ENCODE peak calls at places on chromosomes 11 and 22, in six cellular contexts. C, V, T, G, I and L are unnamed samples.

GRCh38 chr22:35686298-35686697 is 31.4 kb upstream of the APOL5 start:
- DNase-seq in C (no peak), I (no peak), V (no peak), G (no peak), T (no peak), L (no peak)

GRCh38 chr11:19683141-19683805 is 29.4 kb upstream of the NAV2 start:
- DNase-seq in C (no peak), I (no peak), V (no peak), T (no peak), G (no peak), L (no peak)

GRCh38 chr11:65920035-65920802 is 993 bp downstream of the DRAP1 start:
- DNase-seq in V (no peak), C (no peak), T (no peak), I (peak), G (no peak), L (no peak)

GRCh38 chr11:6319879-6320410 is 356 bp downstream of the CAVIN3 start:
- DNase-seq in G (peak), V (peak), C (peak), T (no peak), I (peak), L (peak)

GRCh38 chr11:14418801-14419417 is 59.9 kb upstream of the RRAS2 start:
- DNase-seq in T (no peak), V (peak), C (no peak), G (peak), I (peak), L (no peak)

GRCh38 chr11:65060913-65061408 is 2.6 kb upstream of the NAALADL1 start:
- DNase-seq in C (no peak), I (no peak), T (no peak), G (peak), V (peak), L (peak)

GRCh38 chr11:125980421-125980820 is 34.6 kb downstream of the VSIG10L2 start:
- DNase-seq in G (peak), V (no peak), T (no peak), C (no peak), I (no peak), L (no peak)

GRCh38 chr22:44623771-44624510 is 78.1 kb upstream of the PRR5 start:
- DNase-seq in G (peak), I (no peak), T (no peak), V (peak), C (peak), L (peak)

GRCh38 chr11:122748968-122749687 is 89.2 kb upstream of the CRTAM start:
- DNase-seq in C (no peak), I (no peak), T (no peak), G (no peak), V (peak), L (no peak)

GRCh38 chr22:43988960-43989359 is 33.7 kb downstream of the SAMM50 start:
- DNase-seq in T (no peak), V (no peak), G (no peak), I (no peak), C (no peak), L (no peak)

GRCh38 chr11:93196816-93197382 is 892 bp downstream of the SLC36A4 start:
- DNase-seq in I (no peak), C (no peak), V (peak), T (no peak), G (no peak), L (no peak)

GRCh38 chr22:42906605-42907338 is 49.7 kb upstream of the ARFGAP3 start:
- DNase-seq in G (no peak), V (no peak), I (no peak), T (no peak), C (no peak), L (no peak)

GRCh38 chr22:19174106-19175025 is 4.2 kb downstream of the SLC25A1 start:
- DNase-seq in V (peak), C (no peak), T (peak), G (peak), I (no peak), L (no peak)

GRCh38 chr22:50700387-50701075 is 27.9 kb downstream of the SHANK3 start:
- DNase-seq in T (no peak), V (no peak), G (no peak), I (no peak), C (peak), L (no peak)

GRCh38 chr11:84319853-84320252 is 1033.7 kb upstream of the CCDC90B start:
- DNase-seq in T (no peak), G (no peak), I (no peak), C (no peak), V (no peak), L (no peak)

GRCh38 chr11:57315491-57315890 is 9.3 kb downstream of the TNKS1BP1 start:
- DNase-seq in I (no peak), V (no peak), G (no peak), T (no peak), C (no peak), L (peak)

GRCh38 chr22:48840112-48840949 is 987.3 kb downstream of the BRD1 start:
- DNase-seq in I (no peak), V (no peak), T (no peak), G (no peak), C (no peak), L (no peak)

GRCh38 chr11:86676533-86677154 is 4.2 kb upstream of the ME3 start:
- DNase-seq in I (no peak), C (no peak), V (peak), T (no peak), G (peak), L (peak)

GRCh38 chr11:94815705-94816344 is 47.7 kb downstream of the AMOTL1 start:
- DNase-seq in T (no peak), G (peak), I (no peak), V (no peak), C (no peak), L (no peak)

GRCh38 chr11:131632971-131633370 is 262.6 kb downstream of the NTM start:
- DNase-seq in C (no peak), I (no peak), V (no peak), T (no peak), G (no peak), L (no peak)

GRCh38 chr11:131628739-131629138 is 258.3 kb downstream of the NTM start:
- DNase-seq in C (no peak), V (no peak), G (no peak), I (no peak), T (no peak), L (no peak)

GRCh38 chr11:131626761-131627160 is 256.3 kb downstream of the NTM start:
- DNase-seq in V (no peak), C (no peak), T (no peak), G (peak), I (no peak), L (no peak)

GRCh38 chr11:131633978-131634377 is 263.6 kb downstream of the NTM start:
- DNase-seq in V (peak), G (no peak), C (no peak), I (no peak), T (no peak), L (no peak)

GRCh38 chr11:131629925-131630324 is 259.5 kb downstream of the NTM start:
- DNase-seq in I (no peak), V (no peak), C (no peak), G (no peak), T (no peak), L (no peak)
- TF ChIP-seq CTCF in I (no peak), V (peak), C (no peak), G (peak), T (no peak), L (no peak)

GRCh38 chr11:61163714-61164609 is 2.7 kb upstream of the VPS37C start:
- DNase-seq in G (no peak), I (no peak), T (peak), V (no peak), C (no peak), L (no peak)

GRCh38 chr11:61162092-61162935 is 1.1 kb upstream of the VPS37C start:
- DNase-seq in C (no peak), I (no peak), T (no peak), G (no peak), V (peak), L (no peak)

GRCh38 chr11:61158691-61159381 is 2.4 kb downstream of the VPS37C start:
- DNase-seq in V (peak), T (no peak), C (no peak), G (no peak), I (peak), L (no peak)

GRCh38 chr11:61160487-61161189 is 588 bp downstream of the VPS37C start:
- DNase-seq in I (no peak), T (no peak), G (no peak), V (peak), C (no peak), L (no peak)

DNA sequence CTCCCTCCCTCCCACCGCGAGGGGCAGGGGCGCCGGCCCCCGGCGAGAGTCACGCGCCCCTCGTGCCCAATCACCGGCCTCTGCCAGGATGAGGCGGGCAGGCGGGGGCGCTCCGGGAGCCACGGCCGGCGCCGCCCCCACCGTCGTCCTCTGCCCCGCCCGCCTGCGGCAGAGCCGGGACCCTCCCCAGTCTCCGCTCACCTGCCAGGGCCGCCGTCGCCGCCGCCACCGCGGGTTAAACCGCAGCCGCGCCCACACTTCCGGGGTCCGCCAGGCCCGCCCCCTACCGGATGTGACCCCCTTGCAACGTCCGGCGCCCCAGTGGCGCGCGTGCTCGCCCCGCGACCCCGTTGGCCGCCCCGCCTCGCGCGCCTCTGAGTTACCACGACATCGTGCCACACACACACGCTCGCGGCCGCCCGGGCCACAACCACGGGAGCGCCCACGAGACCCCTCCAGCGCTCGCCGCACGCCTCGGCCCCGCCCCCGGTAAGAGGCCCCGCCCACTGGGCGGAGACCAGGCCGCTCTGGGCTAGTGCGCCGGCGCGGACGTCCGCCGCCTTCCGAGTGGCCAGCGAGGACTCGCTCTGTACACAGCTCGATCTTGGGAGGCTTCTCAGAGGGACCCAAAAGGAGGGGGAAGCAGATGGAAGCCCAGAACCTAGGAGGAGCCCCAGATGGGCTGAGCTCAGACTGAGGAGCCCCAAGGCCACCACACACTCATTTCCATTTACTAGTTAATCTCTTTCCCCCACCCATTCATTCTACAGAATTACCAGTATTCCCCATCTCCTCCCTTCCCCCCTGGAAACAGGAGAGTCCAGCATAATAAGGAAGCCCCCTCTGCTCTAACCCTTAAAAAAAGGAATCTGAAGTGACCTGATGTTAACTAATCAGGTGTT is at the start of gene VPS37C:
- DNase-seq in T (peak), G (peak), I (peak), V (peak), C (peak), L (peak)
- TF ChIP-seq CTCF in T (no peak), G (peak), I (no peak), V (no peak), C (peak), L (peak)

GRCh38 chr22:17368727-17369552 is at the start of gene CECR2:
- DNase-seq in G (peak), C (peak), T (peak), I (peak), V (no peak), L (peak)

GRCh38 chr22:17368144-17368726 is 1.0 kb upstream of the CECR2 start:
- DNase-seq in C (no peak), T (no peak), G (no peak), I (no peak), V (no peak), L (no peak)

GRCh38 chr22:17366329-17366728 is 2.9 kb upstream of the CECR2 start:
- DNase-seq in C (no peak), G (no peak), I (no peak), T (no peak), V (no peak), L (no peak)

GRCh38 chr22:17369553-17370035 is 334 bp downstream of the CECR2 start:
- DNase-seq in G (peak), V (no peak), C (peak), T (peak), I (no peak), L (peak)

DNA sequence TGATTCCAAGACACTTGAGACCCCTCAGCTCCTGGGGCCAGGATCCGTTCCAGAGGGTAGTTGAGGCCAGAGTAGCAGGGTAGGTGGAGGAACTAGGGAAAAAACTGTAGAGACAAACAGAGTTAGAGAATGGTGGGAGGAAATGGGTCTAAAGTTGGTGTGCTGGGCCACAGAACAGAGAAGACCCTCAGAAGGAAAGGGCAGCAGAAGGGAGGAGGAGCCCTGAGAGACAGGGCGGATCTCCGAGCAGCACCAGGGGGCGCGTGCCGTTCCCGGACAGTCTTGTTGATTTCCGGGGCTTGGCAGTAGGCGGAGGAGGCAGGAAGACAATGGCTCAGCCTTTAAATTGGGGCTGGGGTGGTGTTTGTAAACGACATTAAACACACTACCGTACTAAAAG is 2.4 kb upstream of the CECR2 start:
- DNase-seq in G (peak), T (peak), V (no peak), I (peak), C (peak), L (peak)
- TF ChIP-seq CTCF in G (peak), T (peak), V (no peak), I (no peak), C (peak), L (no peak)

GRCh38 chr11:12122083-12122482 is 11.7 kb downstream of the MICAL2 start:
- DNase-seq in I (no peak), T (no peak), G (peak), V (peak), C (no peak), L (peak)
- TF ChIP-seq CTCF in I (no peak), T (no peak), G (peak), V (peak), C (peak), L (peak)

GRCh38 chr11:73382747-73383146 is 6.5 kb downstream of the RELT start:
- DNase-seq in C (no peak), I (no peak), V (no peak), G (no peak), T (no peak), L (no peak)
- TF ChIP-seq CTCF in C (no peak), I (no peak), V (no peak), G (no peak), T (no peak), L (no peak)

GRCh38 chr22:39240841-39241631 is 3.7 kb downstream of the PDGFB start:
- DNase-seq in I (peak), T (no peak), C (peak), G (peak), V (peak), L (no peak)
- TF ChIP-seq CTCF in I (no peak), T (no peak), C (no peak), G (no peak), V (no peak), L (no peak)

GRCh38 chr22:29203883-29204282 is 1.8 kb upstream of the EMID1 start:
- DNase-seq in V (no peak), I (no peak), G (peak), C (no peak), T (no peak), L (no peak)

GRCh38 chr22:29201722-29202230 is 3.9 kb upstream of the EMID1 start:
- DNase-seq in I (no peak), G (no peak), C (no peak), T (no peak), V (no peak), L (no peak)

GRCh38 chr22:29200901-29201300 is 4.8 kb upstream of the EMID1 start:
- DNase-seq in T (no peak), G (no peak), C (no peak), I (no peak), V (no peak), L (no peak)

GRCh38 chr22:29203456-29203855 is 2.2 kb upstream of the EMID1 start:
- DNase-seq in V (no peak), G (no peak), T (no peak), I (no peak), C (peak), L (no peak)

GRCh38 chr22:29202231-29203192 is 3.2 kb upstream of the EMID1 start:
- DNase-seq in T (peak), C (no peak), G (peak), V (peak), I (peak), L (peak)
- TF ChIP-seq CTCF in T (peak), C (no peak), G (peak), V (peak), I (no peak), L (no peak)

DNA sequence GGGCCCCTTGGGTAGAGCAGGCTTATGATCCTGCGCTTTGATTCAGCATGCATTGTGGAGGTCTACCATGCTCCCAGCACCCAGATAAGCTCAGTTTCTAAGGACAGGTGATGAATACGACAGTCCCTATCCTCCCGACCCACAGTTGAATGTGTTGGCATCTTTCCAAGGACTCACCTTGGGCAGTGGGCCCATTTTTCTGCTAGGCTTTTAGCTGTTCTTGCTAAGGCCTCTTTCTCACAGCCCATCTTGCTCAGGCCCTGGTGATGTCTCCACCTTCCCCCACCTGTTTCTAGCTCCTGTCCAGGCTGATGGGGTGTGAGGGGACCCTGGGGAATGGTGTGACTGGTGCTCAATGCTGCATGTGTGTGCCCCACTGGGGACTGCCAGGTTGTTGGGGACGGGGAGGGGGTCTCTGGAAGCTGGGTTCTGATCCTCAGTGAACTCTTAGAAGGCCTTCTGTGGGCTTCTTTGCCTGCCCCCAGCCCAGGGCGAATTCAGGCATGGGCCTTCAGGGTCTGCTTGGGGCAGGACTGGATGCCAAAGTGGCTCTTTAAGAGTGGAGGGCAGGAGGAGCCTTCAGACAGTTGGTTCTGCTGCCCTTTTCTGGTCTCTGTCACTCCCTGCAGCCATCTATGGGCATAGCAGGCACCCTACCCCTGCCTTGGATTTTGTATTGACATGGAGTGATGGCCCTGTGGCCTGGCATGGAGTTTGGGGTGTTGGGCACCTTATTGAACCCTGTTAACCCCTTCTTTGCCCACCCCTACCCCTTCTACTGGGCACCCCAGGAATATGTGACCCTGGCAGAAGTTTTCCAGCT is 33.1 kb downstream of the PHLDB1 start:
- DNase-seq in V (peak), I (no peak), C (no peak), G (no peak), T (no peak), L (no peak)
- TF ChIP-seq CTCF in V (peak), I (no peak), C (no peak), G (no peak), T (no peak), L (no peak)

DNA sequence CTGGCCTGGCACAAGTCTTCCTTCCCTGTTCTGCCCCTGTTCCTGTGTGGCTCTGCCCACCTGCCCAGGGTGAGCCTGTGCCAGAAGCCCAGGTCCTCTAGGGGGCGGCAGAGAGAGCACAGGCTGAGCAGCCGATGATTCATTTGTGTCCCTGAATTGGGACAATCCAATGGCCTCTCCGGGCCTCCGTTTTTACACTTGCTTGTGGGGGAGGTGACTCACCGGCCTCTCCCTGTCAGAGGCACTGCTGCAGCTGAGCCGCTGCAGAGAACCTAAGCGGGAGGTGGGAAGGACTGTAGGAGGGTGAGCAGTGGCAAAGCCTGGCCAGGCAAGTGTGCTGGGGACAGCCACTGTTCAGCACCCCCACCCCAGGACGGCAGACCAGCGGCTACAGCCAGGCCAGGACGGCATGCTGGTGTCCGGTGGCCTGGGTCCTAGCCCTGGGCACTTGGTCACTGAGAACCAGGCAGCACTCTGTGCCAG is 65.2 kb upstream of the LMO1 start:
- DNase-seq in V (peak), G (peak), I (peak), T (peak), C (peak), L (peak)
- TF ChIP-seq CTCF in V (peak), G (peak), I (peak), T (peak), C (peak), L (peak)

GRCh38 chr11:124875943-124876817 is 10.9 kb downstream of the ROBO3 start:
- DNase-seq in G (peak), V (peak), I (peak), T (peak), C (peak), L (peak)
- TF ChIP-seq CTCF in G (peak), V (peak), I (peak), T (peak), C (peak), L (peak)